ENCODE peak calls at places on chromosomes 6 and 20, in six cellular contexts. Z, C, U, J, N and F are unnamed samples.

GRCh38 chr6:43936476-43936875 is 166.5 kb downstream of the VEGFA start:
- DNase-seq in Z (no peak), C (no peak), U (no peak), J (no peak), N (peak; percentile 8), F (no peak)

GRCh38 chr6:77403424-77403823 is 59.9 kb downstream of the HTR1B start:
- DNase-seq in Z (peak; percentile 2), C (peak; percentile 60), U (no peak), J (no peak), N (no peak), F (no peak)

GRCh38 chr6:63672582-63673129 is 37.1 kb downstream of the PHF3 start:
- DNase-seq in Z (no peak), C (no peak), U (no peak), J (no peak), N (no peak), F (no peak)

GRCh38 chr6:133396225-133396624 is 155.1 kb downstream of the EYA4 start:
- DNase-seq in Z (no peak), C (peak; percentile 18), U (no peak), J (no peak), N (no peak), F (peak; percentile 40)

GRCh38 chr6:163826668-163827067 is 412.1 kb downstream of the QKI start:
- DNase-seq in Z (no peak), C (no peak), U (no peak), J (no peak), N (no peak), F (no peak)

GRCh38 chr6:168138436-168138835 is 59.4 kb upstream of the FRMD1 start:
- DNase-seq in Z (no peak), C (no peak), U (no peak), J (no peak), N (no peak), F (no peak)

GRCh38 chr6:63743691-63744090 is 108.1 kb downstream of the PHF3 start:
- DNase-seq in Z (no peak), C (no peak), U (no peak), J (no peak), N (no peak), F (no peak)

GRCh38 chr20:59051666-59052065 is 9.1 kb upstream of the PRELID3B start:
- DNase-seq in Z (no peak), C (no peak), U (no peak), J (no peak), N (peak; percentile 19), F (no peak)

GRCh38 chr6:14092861-14093789 is 24.4 kb upstream of the CD83 start:
- DNase-seq in Z (no peak), C (no peak), U (no peak), J (no peak), N (no peak), F (no peak)

GRCh38 chr20:49870261-49870660 is 45.1 kb downstream of the SPATA2 start:
- DNase-seq in Z (no peak), C (no peak), U (no peak), J (no peak), N (no peak), F (no peak)

GRCh38 chr6:50565004-50565403 is 148.3 kb upstream of the TFAP2D start:
- DNase-seq in Z (no peak), C (no peak), U (no peak), J (no peak), N (no peak), F (no peak)

GRCh38 chr6:94074764-94075163 is 655.4 kb upstream of the EPHA7 start:
- DNase-seq in Z (no peak), C (no peak), U (no peak), J (no peak), N (no peak), F (no peak)

GRCh38 chr6:90044833-90045337 is 150.6 kb downstream of the GJA10 start:
- DNase-seq in Z (peak; percentile 52), C (peak; percentile 23), U (no peak), J (no peak), N (no peak), F (peak; percentile 57)

GRCh38 chr20:1062334-1063015 is 55.9 kb upstream of the PSMF1 start:
- DNase-seq in Z (no peak), C (no peak), U (no peak), J (no peak), N (no peak), F (no peak)

GRCh38 chr6:89260310-89260709 is 43.2 kb upstream of the GABRR1 start:
- DNase-seq in Z (no peak), C (no peak), U (no peak), J (no peak), N (peak; percentile 85), F (no peak)

GRCh38 chr6:14880052-14880451 is 365.8 kb upstream of the JARID2 start:
- DNase-seq in Z (no peak), C (no peak), U (no peak), J (no peak), N (peak; percentile 51), F (no peak)

GRCh38 chr20:48971956-48972355 is 50.4 kb downstream of the ARFGEF2 start:
- DNase-seq in Z (no peak), C (no peak), U (no peak), J (no peak), N (no peak), F (no peak)